ENCODE peak calls at places on chromosomes 13 and 19, in five cellular contexts. B is skeletal muscle cell, F is activated gamma-delta T cell treated with Interleukin-2 at 50 U/mL for 16 hours, T is NCI-H1436 treated with DMSO at 0.1 percent for 48 hours, S is heart left ventricle. D is an unnamed sample.

GRCh38 chr19:32936065-32936464 is 35.7 kb downstream of the CEP89 start:
- DNase-seq in B (no peak), F (no peak), T (no peak), S (no peak), D (no peak)

GRCh38 chr19:31270897-31271568 is 78.2 kb downstream of the TSHZ3 start:
- DNase-seq in B (no peak), F (no peak), T (no peak), S (no peak), D (no peak)

GRCh38 chr19:47371269-47371668 is 22.2 kb downstream of the DHX34 start:
- DNase-seq in B (no peak), F (no peak), T (no peak), S (no peak), D (no peak)

GRCh38 chr19:35936738-35937268 is 629 bp downstream of the LRFN3 start:
- DNase-seq in B (no peak), F (no peak), T (no peak), S (no peak), D (no peak)

GRCh38 chr19:3047307-3048189 is 14.7 kb downstream of the TLE5 start:
- DNase-seq in B (peak), F (peak), T (peak), S (peak), D (peak)

GRCh38 chr19:7844951-7845350 is 14.9 kb downstream of the EVI5L start:
- DNase-seq in B (no peak), F (no peak), T (no peak), S (no peak), D (no peak)

GRCh38 chr13:112077729-112078128 is 10.8 kb downstream of the SOX1 start:
- DNase-seq in B (no peak), F (no peak), T (no peak), S (no peak), D (no peak)

GRCh38 chr19:46916971-46917370 is 56.2 kb downstream of the ARHGAP35 start:
- DNase-seq in B (no peak), F (no peak), T (no peak), S (no peak), D (no peak)

GRCh38 chr13:23506821-23507210 is 63.4 kb upstream of the TNFRSF19 start:
- DNase-seq in B (peak), F (no peak), T (no peak), S (peak), D (no peak)

GRCh38 chr13:33402975-33403374 is 117.4 kb upstream of the STARD13 start:
- DNase-seq in B (no peak), F (no peak), T (no peak), S (no peak), D (no peak)

D was measured in NCI-H2081 treated with DMSO at 0.1 percent for 48 hours.